ENCODE peak calls at places on chromosomes 12 and 14, in six cellular contexts. Z is transverse colon; N is mammary epithelial cell; J is CD8-positive, alpha-beta T cell; S is stomach; F is breast epithelium. P is an unnamed sample.

GRCh38 chr12:62631531-62632520 is 165.2 kb downstream of the MON2 start:
- DNase-seq in F (peak), Z (peak), N (peak), J (peak), S (peak), P (peak)

GRCh38 chr12:4116251-4117111 is 157.1 kb upstream of the CCND2 start:
- DNase-seq in F (no peak), N (peak), J (no peak), Z (peak), S (no peak), P (no peak)

GRCh38 chr14:102517412-102518062 is 8.0 kb upstream of the ANKRD9 start:
- DNase-seq in J (no peak), F (no peak), Z (peak), N (no peak), S (no peak), P (no peak)

GRCh38 chr12:66896797-66897196 is 217.9 kb upstream of the GRIP1 start:
- DNase-seq in S (no peak), J (no peak), N (no peak), Z (no peak), F (no peak), P (no peak)

GRCh38 chr12:53963434-53964314 is 9.0 kb downstream of the HOXC12 start:
- DNase-seq in Z (no peak), J (no peak), N (no peak), F (peak), S (no peak), P (no peak)

GRCh38 chr12:113587720-113588119 is 116.0 kb upstream of the LHX5 start:
- DNase-seq in Z (no peak), S (no peak), F (no peak), N (no peak), J (no peak), P (no peak)

GRCh38 chr12:99810718-99811593 is 163.4 kb downstream of the GARIN6 start:
- DNase-seq in N (peak), J (no peak), F (no peak), Z (no peak), S (no peak), P (no peak)

GRCh38 chr12:19186722-19187661 is 57.5 kb downstream of the PLEKHA5 start:
- DNase-seq in J (no peak), N (peak), S (no peak), F (no peak), Z (no peak), P (no peak)

GRCh38 chr14:64777461-64777860 is 73.2 kb downstream of the PLEKHG3 start:
- DNase-seq in J (no peak), F (no peak), Z (no peak), S (no peak), N (no peak), P (no peak)

GRCh38 chr14:73696466-73697390 is 17.5 kb downstream of the PNMA1 start:
- DNase-seq in J (no peak), N (peak), S (no peak), F (no peak), Z (no peak), P (peak)

GRCh38 chr12:64466178-64466577 is 14.3 kb downstream of the TBK1 start:
- DNase-seq in Z (no peak), J (no peak), S (no peak), N (no peak), F (no peak), P (no peak)

GRCh38 chr14:53152909-53153701 is at the start of gene DDHD1:
- DNase-seq in N (peak), S (peak), J (peak), F (peak), Z (peak), P (no peak)

GRCh38 chr14:89007906-89008305 is 183.5 kb downstream of the TTC8 start:
- DNase-seq in F (no peak), J (no peak), Z (no peak), S (no peak), N (no peak), P (no peak)

GRCh38 chr12:121578230-121579189 is 2.3 kb downstream of the KDM2B start:
- DNase-seq in S (no peak), J (peak), N (no peak), Z (peak), F (no peak), P (no peak)

GRCh38 chr14:91942946-91943345 is 4.5 kb downstream of the FBLN5 start:
- DNase-seq in J (no peak), F (no peak), S (no peak), N (no peak), Z (no peak), P (no peak)

GRCh38 chr14:91946313-91947195 is 940 bp downstream of the FBLN5 start:
- DNase-seq in N (no peak), F (no peak), Z (no peak), J (no peak), S (no peak), P (no peak)

GRCh38 chr14:91942128-91942527 is 5.4 kb downstream of the FBLN5 start:
- DNase-seq in J (no peak), S (no peak), N (no peak), Z (no peak), F (no peak), P (no peak)

GRCh38 chr14:91945776-91946305 is 1.7 kb downstream of the FBLN5 start:
- DNase-seq in F (no peak), N (no peak), Z (no peak), J (no peak), S (no peak), P (no peak)

DNA sequence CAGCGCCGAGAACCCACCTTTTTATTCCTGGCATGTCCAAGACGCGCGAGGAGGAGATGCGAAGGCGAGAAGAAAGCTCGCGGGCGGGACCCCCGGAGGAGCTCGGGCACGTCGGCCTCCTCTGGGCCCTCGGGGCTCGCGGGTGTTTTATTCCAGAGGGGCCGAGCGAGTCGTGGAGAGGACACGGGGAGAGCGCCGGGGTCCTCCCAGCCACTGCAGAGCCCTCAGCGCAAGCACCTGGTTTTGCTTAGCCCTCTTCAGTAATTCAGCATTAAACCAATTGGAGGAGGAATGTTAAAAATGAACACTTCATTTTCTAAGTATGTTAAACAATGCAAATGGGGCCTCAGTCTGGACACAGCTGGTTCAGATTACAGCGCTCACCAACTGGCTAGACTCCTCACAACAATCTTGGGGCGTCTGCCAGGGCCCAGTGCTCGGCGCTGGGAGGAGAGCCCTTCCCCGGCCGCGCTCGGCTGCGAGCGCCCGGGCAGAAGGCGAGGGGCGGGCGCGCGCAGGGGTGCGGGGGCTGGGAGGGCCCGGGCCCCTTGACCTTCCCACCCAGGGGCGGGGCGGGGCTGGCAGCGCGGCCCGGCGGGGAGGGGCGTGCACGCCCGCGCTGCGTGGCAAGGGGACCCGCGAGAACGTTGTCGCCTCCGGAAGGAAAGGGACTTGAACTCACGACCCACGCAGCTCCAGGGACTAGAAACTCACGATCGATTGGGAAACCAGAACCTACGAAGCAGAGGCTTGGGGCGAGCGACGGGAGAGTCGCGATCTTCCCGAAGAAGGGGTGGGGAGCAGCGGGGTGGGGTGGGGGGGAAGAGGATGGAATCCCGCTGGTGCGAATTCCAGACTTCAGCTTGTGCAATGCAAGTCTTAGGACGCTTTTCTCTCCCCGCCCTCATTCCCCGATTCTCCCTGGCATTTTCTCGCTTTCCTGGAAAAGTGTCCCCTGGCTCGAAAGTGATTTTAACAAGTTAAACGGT is at the start of gene FBLN5:
- DNase-seq in Z (peak), S (peak), N (peak), F (no peak), J (peak), P (peak)
- H3K4me3 ChIP-seq in Z (peak), S (peak), N (peak), F (peak), J (peak), P (peak)

GRCh38 chr12:116559080-116559329 is 176 bp upstream of the MAP1LC3B2 start:
- DNase-seq in F (no peak), J (no peak), S (no peak), Z (no peak), N (no peak), P (no peak)
- H3K27ac ChIP-seq in F (peak), J (peak), S (no peak), Z (peak), N (peak), P (peak)

GRCh38 chr14:27049611-27050172 is 451.9 kb upstream of the NOVA1 start:
- DNase-seq in N (no peak), J (no peak), S (no peak), Z (no peak), F (no peak), P (no peak)
- H3K4me3 ChIP-seq in N (no peak), J (no peak), S (no peak), Z (no peak), F (no peak), P (no peak)

DNA sequence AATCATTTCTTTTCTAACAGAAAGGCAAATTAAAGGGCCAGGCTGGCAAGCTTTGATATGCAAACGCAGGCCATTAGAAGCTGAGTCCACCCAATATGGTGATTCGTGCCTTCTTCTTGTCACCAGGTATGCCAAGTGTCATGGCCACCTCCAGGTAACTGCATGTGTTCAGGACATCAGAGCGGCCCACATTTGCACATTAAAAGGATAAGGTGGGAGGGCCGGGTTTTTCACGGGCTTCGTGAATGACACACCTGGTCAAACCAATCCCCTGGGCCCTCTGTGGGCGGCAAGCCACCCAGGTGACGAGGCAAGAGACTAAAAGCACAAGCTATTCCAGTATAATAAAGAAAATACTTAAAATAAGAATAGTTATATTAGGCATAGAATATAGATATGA is 75.9 kb upstream of the TSPAN11 start:
- DNase-seq in Z (no peak), F (no peak), S (no peak), N (no peak), J (no peak), P (no peak)
- H3K27ac ChIP-seq in Z (no peak), F (no peak), S (no peak), N (no peak), J (no peak), P (no peak)

DNA sequence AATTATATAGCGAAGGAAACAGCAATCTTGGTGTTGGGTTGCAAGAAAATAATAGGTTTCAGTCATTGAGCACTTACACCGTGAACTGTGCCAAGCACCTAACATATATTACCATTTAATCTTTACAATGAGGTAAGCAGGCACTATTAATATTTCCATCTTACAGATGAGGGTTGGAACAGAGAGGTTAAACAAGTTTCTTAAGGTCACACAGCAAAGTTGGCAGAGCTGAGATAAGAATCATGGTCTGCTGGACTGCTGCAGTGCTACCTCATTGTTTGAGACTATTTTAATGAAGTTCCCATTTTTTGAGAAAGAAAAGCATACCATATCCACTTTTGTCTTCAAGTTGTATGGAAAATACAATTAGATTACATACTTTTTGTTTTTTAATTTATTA is 1.7 kb downstream of the ERG28 start:
- DNase-seq in F (no peak), N (no peak), Z (no peak), J (no peak), S (no peak), P (no peak)
- H3K4me3 ChIP-seq in F (no peak), N (no peak), Z (no peak), J (no peak), S (no peak), P (no peak)

DNA sequence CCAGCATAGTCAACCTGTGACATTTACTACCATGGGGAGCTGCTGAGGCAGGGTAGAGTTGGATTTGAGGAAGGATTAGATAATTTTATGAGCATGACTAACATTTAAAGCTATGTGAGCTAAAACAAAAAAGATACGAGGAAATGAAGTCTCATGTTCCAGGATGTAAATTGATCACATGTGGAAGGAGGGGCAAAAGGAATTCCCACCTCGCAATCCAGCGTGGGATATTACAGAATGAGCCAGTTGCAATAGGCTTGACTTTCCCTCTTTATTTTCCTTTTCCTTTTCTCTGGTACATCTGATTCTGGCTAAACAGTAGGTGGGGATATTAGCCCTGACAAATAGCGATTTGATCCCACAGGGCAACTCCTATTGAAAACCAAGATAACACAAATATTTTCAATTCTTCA is 214.9 kb upstream of the HMGA2 start:
- DNase-seq in Z (no peak), S (no peak), J (no peak), N (peak), F (no peak), P (peak)
- H3K27ac ChIP-seq in Z (no peak), S (no peak), J (no peak), N (peak), F (no peak), P (peak)

GRCh38 chr12:109016978-109017377 is 3.9 kb downstream of the SVOP start:
- DNase-seq in N (no peak), F (no peak), J (no peak), S (no peak), Z (no peak), P (no peak)

GRCh38 chr12:109020750-109021380 is at the start of gene SVOP:
- DNase-seq in J (peak), N (peak), S (peak), F (peak), Z (peak), P (peak)

GRCh38 chr12:109018276-109018675 is 2.6 kb downstream of the SVOP start:
- DNase-seq in S (no peak), J (no peak), Z (no peak), N (no peak), F (no peak), P (no peak)

GRCh38 chr12:109016016-109016415 is 4.9 kb downstream of the SVOP start:
- DNase-seq in S (no peak), J (no peak), F (no peak), Z (no peak), N (no peak), P (no peak)

DNA sequence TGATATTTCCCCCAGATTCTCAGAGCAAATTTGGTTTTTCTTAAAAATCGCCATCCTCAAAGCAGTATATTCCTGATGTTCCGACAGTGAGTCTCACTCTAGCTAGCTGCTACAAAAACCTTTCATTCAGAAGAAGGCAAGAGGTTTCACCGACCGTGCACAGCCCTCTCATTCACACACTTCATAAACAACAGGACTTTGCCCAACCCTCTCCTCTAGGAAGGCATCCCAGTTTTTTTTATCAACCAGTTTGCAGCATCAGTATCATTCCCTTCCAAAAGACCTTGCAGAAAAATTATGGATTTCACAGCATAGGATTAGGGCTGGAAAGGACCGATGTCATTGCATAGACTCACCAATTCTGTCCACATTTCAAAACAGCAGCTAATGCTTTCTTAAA is 732 bp downstream of the SVOP start:
- DNase-seq in F (no peak), J (no peak), N (no peak), S (no peak), Z (no peak), P (no peak)
- H3K4me3 ChIP-seq in F (no peak), J (no peak), N (no peak), S (no peak), Z (no peak), P (no peak)

GRCh38 chr12:48865441-48866290 is at the start of gene RND1:
- DNase-seq in N (peak), J (peak), Z (peak), S (peak), F (peak), P (peak)

GRCh38 chr12:48865141-48865440 is 579 bp downstream of the RND1 start:
- DNase-seq in J (no peak), S (no peak), F (no peak), Z (no peak), N (no peak), P (no peak)

GRCh38 chr12:48873096-48873495 is 7.4 kb upstream of the RND1 start:
- DNase-seq in N (no peak), F (no peak), J (no peak), S (no peak), Z (no peak), P (no peak)

GRCh38 chr12:48869191-48869590 is 3.5 kb upstream of the RND1 start:
- DNase-seq in S (no peak), Z (no peak), N (no peak), F (no peak), J (no peak), P (no peak)

DNA sequence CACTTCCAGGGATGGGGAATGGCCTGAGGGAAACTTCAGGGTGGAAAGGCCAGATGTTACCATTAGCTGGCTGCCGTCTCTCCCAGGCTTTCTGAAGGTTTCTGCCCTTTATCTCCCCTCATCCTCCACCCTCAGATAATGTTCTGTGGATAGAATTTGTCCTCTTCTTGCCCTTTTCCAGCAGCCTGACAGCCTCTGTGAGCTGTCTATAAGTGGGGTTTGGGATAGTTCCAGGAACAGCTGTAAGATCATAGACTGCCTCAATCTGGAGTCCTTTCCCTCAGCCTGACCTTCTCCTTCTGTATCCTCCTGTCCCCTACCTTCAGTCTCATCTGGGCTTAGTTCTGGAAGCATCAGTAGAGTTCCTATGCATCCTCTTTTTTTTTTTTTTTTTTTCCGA is 2.8 kb upstream of the RND1 start:
- DNase-seq in Z (no peak), J (no peak), N (no peak), S (no peak), F (no peak), P (no peak)
- H3K27ac ChIP-seq in Z (no peak), J (no peak), N (no peak), S (no peak), F (no peak), P (no peak)